ENCODE peak calls at places on chromosomes 16 and 17, in nine cellular contexts. N, U, C, L, X, O, Q, J and T are unnamed samples.
A peak's percentile ranks its signal among the peaks of the same experiment; 100 is the strongest.

GRCh38 chr16:72565137-72565536 is 393.2 kb upstream of the PMFBP1 start:
- DNase-seq in J (no peak), L (no peak), X (no peak), C (no peak), N (no peak), Q (no peak), U (no peak), O (no peak), T (no peak)

GRCh38 chr16:50066482-50067289 is 916 bp downstream of the HEATR3 start:
- DNase-seq in X (no peak), U (no peak), L (no peak), J (no peak), C (no peak), O (no peak), N (no peak), Q (no peak), T (no peak)

GRCh38 chr16:14559809-14560227 is 70.2 kb downstream of the PARN start:
- DNase-seq in Q (peak; percentile 48), J (no peak), X (peak; percentile 21), C (peak; percentile 79), O (no peak), L (no peak), N (peak; percentile 37), U (no peak), T (no peak)

GRCh38 chr17:5209396-5209795 is 17.7 kb upstream of the ZNF594 start:
- DNase-seq in U (no peak), L (no peak), C (no peak), J (no peak), X (no peak), Q (peak; percentile 58), N (no peak), O (no peak), T (no peak)

GRCh38 chr16:5516115-5516514 is 418.5 kb upstream of the EEF2KMT start:
- DNase-seq in L (no peak), U (no peak), N (no peak), Q (no peak), J (no peak), X (no peak), C (no peak), O (no peak), T (no peak)

GRCh38 chr16:50667497-50668367 is 13.4 kb downstream of the SNX20 start:
- DNase-seq in L (no peak), O (no peak), J (no peak), U (no peak), N (no peak), X (no peak), C (no peak), Q (no peak), T (no peak)

GRCh38 chr16:67481561-67482259 is 753 bp upstream of the ATP6V0D1 start:
- DNase-seq in C (peak; percentile 76), O (no peak), X (peak; percentile 58), L (peak; percentile 10), Q (peak; percentile 67), N (peak; percentile 60), J (no peak), U (peak; percentile 86), T (no peak)

GRCh38 chr17:72947475-72947874 is 145.0 kb downstream of the SLC39A11 start:
- DNase-seq in U (no peak), C (no peak), O (no peak), J (no peak), N (no peak), Q (no peak), X (no peak), L (no peak), T (no peak)

GRCh38 chr17:31654936-31655335 is 204.1 kb downstream of the COPRS start:
- DNase-seq in C (no peak), Q (no peak), O (no peak), U (peak; percentile 77), L (no peak), N (peak; percentile 64), X (no peak), J (no peak), T (peak; percentile 22)

GRCh38 chr17:28916302-28916934 is 13.5 kb upstream of the DHRS13 start:
- DNase-seq in X (peak; percentile 49), L (peak; percentile 18), Q (peak; percentile 62), O (peak; percentile 26), C (peak; percentile 69), J (no peak), N (no peak), U (no peak), T (no peak)

GRCh38 chr16:4327782-4328579 is 12.1 kb downstream of the GLIS2 start:
- DNase-seq in O (no peak), Q (peak; percentile 68), N (peak; percentile 87), U (peak; percentile 93), C (peak; percentile 90), L (no peak), J (no peak), X (peak; percentile 69), T (no peak)

GRCh38 chr17:16338391-16338790 is 14.9 kb downstream of the CENPV start:
- DNase-seq in L (no peak), O (no peak), N (no peak), X (no peak), U (no peak), C (no peak), Q (no peak), J (no peak), T (no peak)

GRCh38 chr17:80446645-80447405 is 29.6 kb downstream of the NPTX1 start:
- DNase-seq in O (no peak), L (no peak), U (peak; percentile 43), J (no peak), C (no peak), N (no peak), X (no peak), Q (no peak), T (no peak)

GRCh38 chr17:16923904-16924700 is 47.8 kb downstream of the TNFRSF13B start:
- DNase-seq in N (no peak), O (no peak), X (no peak), C (peak; percentile 49), U (no peak), J (no peak), Q (no peak), L (no peak), T (no peak)

GRCh38 chr17:72968798-72969197 is 123.7 kb downstream of the SLC39A11 start:
- DNase-seq in N (no peak), J (no peak), Q (no peak), C (no peak), X (no peak), O (no peak), L (no peak), U (no peak), T (no peak)

GRCh38 chr16:19912445-19913305 is 28.0 kb upstream of the GPRC5B start:
- DNase-seq in X (no peak), N (no peak), C (no peak), Q (peak; percentile 14), L (no peak), O (no peak), U (no peak), J (peak; percentile 33), T (no peak)

GRCh38 chr16:80231888-80232287 is 308.9 kb upstream of the DYNLRB2 start:
- DNase-seq in L (no peak), J (peak; percentile 2), X (no peak), N (no peak), O (no peak), C (no peak), Q (peak; percentile 58), U (no peak), T (peak; percentile 23)

GRCh38 chr16:23452572-23453337 is at the start of gene COG7:
- DNase-seq in Q (peak; percentile 89), L (peak; percentile 72), C (peak; percentile 95), X (peak; percentile 79), J (peak; percentile 68), O (peak; percentile 66), U (peak; percentile 95), N (peak; percentile 92), T (peak; percentile 90)

GRCh38 chr17:48795444-48796162 is 21.4 kb downstream of the TTLL6 start:
- DNase-seq in J (peak; percentile 86), N (no peak), C (no peak), Q (peak; percentile 43), X (no peak), U (no peak), L (no peak), O (no peak), T (no peak)

GRCh38 chr16:102060-102855 is 24.2 kb downstream of the MPG start:
- DNase-seq in U (peak; percentile 89), Q (peak; percentile 69), N (peak; percentile 81), L (no peak), O (no peak), X (peak; percentile 71), C (no peak), J (no peak), T (no peak)

GRCh38 chr16:1181715-1182671 is 29.1 kb downstream of the CACNA1H start:
- DNase-seq in J (no peak), N (peak; percentile 75), L (no peak), U (peak; percentile 92), O (peak; percentile 79), Q (peak; percentile 58), C (peak; percentile 87), X (no peak), T (no peak)